ENCODE peak calls at places on chromosomes 5 and 9, in six cellular contexts. K, M, Z, N, P and F are unnamed samples.

GRCh38 chr5:54646285-54647101 is 128.9 kb downstream of the SNX18 start:
- DNase-seq in Z (peak), P (no peak), M (peak), N (no peak), K (no peak), F (peak)

GRCh38 chr5:35647712-35648111 is 30.0 kb downstream of the SPEF2 start:
- DNase-seq in N (no peak), K (no peak), P (no peak), Z (no peak), M (no peak), F (no peak)

GRCh38 chr5:151157426-151158286 is at the start of gene ANXA6:
- DNase-seq in P (peak), K (peak), N (peak), M (no peak), Z (peak), F (peak)

GRCh38 chr9:69121155-69122085 is 52.7 kb upstream of the TJP2 start:
- DNase-seq in M (no peak), K (peak), P (peak), N (no peak), Z (peak), F (peak)

GRCh38 chr5:28603869-28604268 is 1565.5 kb upstream of the CDH9 start:
- DNase-seq in Z (no peak), P (no peak), K (peak), N (no peak), M (no peak), F (no peak)

GRCh38 chr5:17190799-17191391 is 26.5 kb upstream of the BASP1 start:
- DNase-seq in Z (peak), P (no peak), K (no peak), M (no peak), N (no peak), F (no peak)

GRCh38 chr9:112555844-112556482 is 69.3 kb downstream of the KIAA1958 start:
- DNase-seq in Z (no peak), K (no peak), P (peak), M (no peak), N (no peak), F (no peak)

GRCh38 chr5:131786900-131787692 is 9.7 kb downstream of the FNIP1 start:
- DNase-seq in P (peak), M (no peak), K (no peak), N (no peak), Z (no peak), F (no peak)

GRCh38 chr5:134603059-134603458 is 29.6 kb downstream of the SAR1B start:
- DNase-seq in N (no peak), K (no peak), P (no peak), Z (no peak), M (no peak), F (no peak)

GRCh38 chr9:94280409-94280989 is 21.4 kb downstream of the ZNF169 start:
- DNase-seq in N (no peak), Z (no peak), P (no peak), K (no peak), M (no peak), F (no peak)

GRCh38 chr5:32679218-32679617 is 31.9 kb upstream of the NPR3 start:
- DNase-seq in P (no peak), Z (no peak), M (no peak), K (no peak), N (no peak), F (peak)

GRCh38 chr9:132757031-132757430 is 86.8 kb downstream of the GTF3C4 start:
- DNase-seq in M (no peak), N (no peak), K (no peak), P (no peak), Z (no peak), F (no peak)
- TF ChIP-seq MAX in M (no peak), N (no peak), K (no peak), P (no peak), Z (no peak), F (no peak)

DNA sequence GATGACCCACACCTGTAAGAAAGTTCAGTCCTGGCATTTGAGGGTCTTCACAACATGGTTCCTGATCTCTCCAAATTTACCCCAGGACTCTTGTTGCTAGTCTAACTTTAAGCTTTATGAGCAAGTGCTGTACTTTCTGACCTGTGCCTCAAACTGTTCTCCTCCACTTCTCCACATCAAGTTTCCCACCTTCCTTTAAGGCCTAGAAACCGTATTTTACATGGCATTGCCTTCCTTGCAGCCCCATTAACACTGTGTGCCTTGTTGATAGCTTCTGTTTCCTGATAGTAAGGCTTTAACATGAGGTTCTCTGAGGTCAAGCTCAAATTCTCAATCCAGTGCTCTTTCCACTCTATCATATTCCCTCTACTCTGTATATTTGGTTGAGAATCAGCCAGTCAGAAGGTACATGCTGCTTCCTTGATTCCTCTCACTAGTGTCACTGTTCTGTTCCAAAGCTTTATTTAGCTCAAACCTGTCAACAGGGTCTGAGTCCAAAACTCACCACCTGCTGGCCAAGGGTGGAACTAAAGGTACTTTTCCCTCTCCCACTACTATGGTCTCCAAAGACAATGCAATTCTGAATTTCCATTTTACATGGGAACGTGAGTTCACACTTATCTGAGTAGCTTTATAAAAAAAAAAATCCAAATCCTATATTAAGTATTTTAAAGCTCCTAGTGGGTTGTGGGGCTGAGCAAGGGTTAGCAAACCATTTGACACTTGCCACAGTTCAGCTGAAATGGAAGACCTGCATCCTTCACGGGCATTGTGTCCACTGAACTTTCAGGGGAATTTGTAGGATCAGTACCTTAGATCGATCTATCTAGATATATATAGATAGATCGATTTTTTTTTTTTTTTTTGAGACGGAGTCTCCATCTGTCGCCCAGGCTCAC is 21.1 kb downstream of the VCP start:
- DNase-seq in P (peak), M (no peak), Z (peak), N (peak), K (peak), F (peak)
- TF ChIP-seq POLR2A in P (no peak), M (no peak), Z (no peak), N (no peak), K (no peak), F (no peak)

DNA sequence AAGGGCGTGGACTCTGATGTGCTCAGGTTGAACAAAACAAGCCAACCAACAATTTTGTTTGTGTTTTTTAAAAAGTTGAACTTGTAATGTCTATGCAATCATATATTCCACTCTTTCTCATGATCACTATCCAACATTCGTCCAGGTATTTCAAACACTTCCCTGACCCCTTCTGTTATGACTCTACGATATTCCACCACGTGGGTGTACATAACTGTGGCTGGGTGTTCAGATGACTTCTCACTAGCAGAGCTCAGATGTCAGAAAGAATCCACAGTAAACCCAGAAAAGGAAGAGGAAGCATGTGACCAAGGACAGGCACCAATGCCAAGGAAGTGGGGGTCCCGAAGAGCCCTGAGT is 19.9 kb downstream of the PTPN3 start:
- DNase-seq in M (no peak), K (no peak), P (no peak), Z (no peak), N (no peak), F (no peak)
- TF ChIP-seq MYC in M (no peak), K (no peak), P (no peak), Z (no peak), N (no peak), F (no peak)

DNA sequence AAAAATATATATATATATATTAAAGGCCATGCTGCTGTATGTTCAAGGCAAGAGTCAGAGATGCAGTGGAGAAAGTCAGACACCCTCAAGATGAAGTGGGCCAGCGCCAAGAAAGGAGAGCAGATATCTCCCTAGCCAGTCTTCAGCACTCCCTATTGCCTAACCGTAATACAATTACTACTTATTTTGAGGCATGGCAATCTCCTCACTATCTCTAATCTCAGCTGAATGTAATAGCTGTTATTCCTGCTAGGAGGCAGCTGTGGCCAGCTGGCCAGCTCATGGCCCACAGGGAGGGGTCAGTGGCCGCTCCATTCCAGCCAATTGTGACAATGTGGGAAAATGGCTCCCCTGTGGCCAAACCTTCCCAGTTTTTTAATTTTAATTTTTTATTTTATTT is 87.5 kb upstream of the FBXW11 start:
- DNase-seq in K (no peak), P (no peak), M (no peak), Z (no peak), N (no peak), F (no peak)
- TF ChIP-seq MAX in K (no peak), P (no peak), M (no peak), Z (no peak), N (no peak), F (no peak)